ENCODE peak calls at places on chromosome 11, in seven cellular contexts. One of them, this sample, is unnamed.

GRCh38 chr11:57763568-57763967 is 2.0 kb downstream of the CTNND1 start:
- DNase-seq in neural progenitor cell: peak; percentile 55
- DNase-seq in activated CD4-positive, alpha-beta memory T cell treated with anti-CD3 and anti-CD28 coated beads for 36 hours: no peak
- DNase-seq in T-helper 1 cell: no peak
- DNase-seq in T-helper 17 cell: no peak
- DNase-seq in ACHN: peak; percentile 53
- DNase-seq in Ammon's horn: peak; percentile 43
- DNase-seq in this sample: peak; percentile 49

GRCh38 chr11:2791521-2792375 is 92.0 kb upstream of the KCNQ1OT1 start:
- DNase-seq in neural progenitor cell: no peak
- DNase-seq in activated CD4-positive, alpha-beta memory T cell treated with anti-CD3 and anti-CD28 coated beads for 36 hours: peak; percentile 41
- DNase-seq in T-helper 1 cell: no peak
- DNase-seq in T-helper 17 cell: peak; percentile 4
- DNase-seq in ACHN: no peak
- DNase-seq in Ammon's horn: no peak
- DNase-seq in this sample: no peak

GRCh38 chr11:119324124-119324665 is 7.3 kb upstream of the MCAM start:
- DNase-seq in neural progenitor cell: no peak
- DNase-seq in activated CD4-positive, alpha-beta memory T cell treated with anti-CD3 and anti-CD28 coated beads for 36 hours: no peak
- DNase-seq in T-helper 1 cell: no peak
- DNase-seq in T-helper 17 cell: no peak
- DNase-seq in ACHN: no peak
- DNase-seq in Ammon's horn: no peak
- DNase-seq in this sample: peak; percentile 77

GRCh38 chr11:97739892-97740782 is 1280.6 kb upstream of the CNTN5 start:
- DNase-seq in neural progenitor cell: no peak
- DNase-seq in activated CD4-positive, alpha-beta memory T cell treated with anti-CD3 and anti-CD28 coated beads for 36 hours: no peak
- DNase-seq in T-helper 1 cell: no peak
- DNase-seq in T-helper 17 cell: no peak
- DNase-seq in ACHN: no peak
- DNase-seq in Ammon's horn: no peak
- DNase-seq in this sample: no peak

GRCh38 chr11:45336136-45336535 is 50.0 kb upstream of the SYT13 start:
- DNase-seq in neural progenitor cell: no peak
- DNase-seq in activated CD4-positive, alpha-beta memory T cell treated with anti-CD3 and anti-CD28 coated beads for 36 hours: no peak
- DNase-seq in T-helper 1 cell: no peak
- DNase-seq in T-helper 17 cell: no peak
- DNase-seq in ACHN: no peak
- DNase-seq in Ammon's horn: no peak
- DNase-seq in this sample: no peak

GRCh38 chr11:75642402-75643113 is 26.3 kb downstream of the MAP6 start:
- DNase-seq in neural progenitor cell: no peak
- DNase-seq in activated CD4-positive, alpha-beta memory T cell treated with anti-CD3 and anti-CD28 coated beads for 36 hours: no peak
- DNase-seq in T-helper 1 cell: no peak
- DNase-seq in T-helper 17 cell: no peak
- DNase-seq in ACHN: no peak
- DNase-seq in Ammon's horn: no peak
- DNase-seq in this sample: no peak

GRCh38 chr11:1548221-1549070 is 23.6 kb downstream of the DUSP8 start:
- DNase-seq in neural progenitor cell: peak; percentile 56
- DNase-seq in activated CD4-positive, alpha-beta memory T cell treated with anti-CD3 and anti-CD28 coated beads for 36 hours: no peak
- DNase-seq in T-helper 1 cell: no peak
- DNase-seq in T-helper 17 cell: no peak
- DNase-seq in ACHN: peak; percentile 62
- DNase-seq in Ammon's horn: peak; percentile 43
- DNase-seq in this sample: no peak

GRCh38 chr11:96486890-96487633 is 97.2 kb downstream of the JRKL start:
- DNase-seq in neural progenitor cell: peak; percentile 20
- DNase-seq in activated CD4-positive, alpha-beta memory T cell treated with anti-CD3 and anti-CD28 coated beads for 36 hours: no peak
- DNase-seq in T-helper 1 cell: no peak
- DNase-seq in T-helper 17 cell: no peak
- DNase-seq in ACHN: peak; percentile 7
- DNase-seq in Ammon's horn: no peak
- DNase-seq in this sample: no peak

GRCh38 chr11:68891356-68891948 is 12.2 kb downstream of the MRPL21 start:
- DNase-seq in neural progenitor cell: no peak
- DNase-seq in activated CD4-positive, alpha-beta memory T cell treated with anti-CD3 and anti-CD28 coated beads for 36 hours: no peak
- DNase-seq in T-helper 1 cell: no peak
- DNase-seq in T-helper 17 cell: no peak
- DNase-seq in ACHN: no peak
- DNase-seq in Ammon's horn: no peak
- DNase-seq in this sample: no peak

GRCh38 chr11:111926505-111927391 is 8.0 kb downstream of the C11orf52 start:
- DNase-seq in neural progenitor cell: peak; percentile 98
- DNase-seq in activated CD4-positive, alpha-beta memory T cell treated with anti-CD3 and anti-CD28 coated beads for 36 hours: peak; percentile 98
- DNase-seq in T-helper 1 cell: peak; percentile 87
- DNase-seq in T-helper 17 cell: peak; percentile 95
- DNase-seq in ACHN: peak; percentile 93
- DNase-seq in Ammon's horn: peak; percentile 99
- DNase-seq in this sample: peak; percentile 98

GRCh38 chr11:128299132-128299726 is 288.1 kb downstream of the ETS1 start:
- DNase-seq in neural progenitor cell: no peak
- DNase-seq in activated CD4-positive, alpha-beta memory T cell treated with anti-CD3 and anti-CD28 coated beads for 36 hours: peak; percentile 33
- DNase-seq in T-helper 1 cell: no peak
- DNase-seq in T-helper 17 cell: no peak
- DNase-seq in ACHN: no peak
- DNase-seq in Ammon's horn: no peak
- DNase-seq in this sample: peak; percentile 32

GRCh38 chr11:109229682-109230081 is 192.3 kb upstream of the C11orf87 start:
- DNase-seq in neural progenitor cell: no peak
- DNase-seq in activated CD4-positive, alpha-beta memory T cell treated with anti-CD3 and anti-CD28 coated beads for 36 hours: no peak
- DNase-seq in T-helper 1 cell: no peak
- DNase-seq in T-helper 17 cell: no peak
- DNase-seq in ACHN: no peak
- DNase-seq in Ammon's horn: no peak
- DNase-seq in this sample: no peak

GRCh38 chr11:76625787-76626186 is 44.8 kb downstream of the LRRC32 start:
- DNase-seq in neural progenitor cell: no peak
- DNase-seq in activated CD4-positive, alpha-beta memory T cell treated with anti-CD3 and anti-CD28 coated beads for 36 hours: no peak
- DNase-seq in T-helper 1 cell: no peak
- DNase-seq in T-helper 17 cell: no peak
- DNase-seq in ACHN: no peak
- DNase-seq in Ammon's horn: no peak
- DNase-seq in this sample: no peak

GRCh38 chr11:79312591-79313267 is 128.1 kb downstream of the TENM4 start:
- DNase-seq in neural progenitor cell: no peak
- DNase-seq in activated CD4-positive, alpha-beta memory T cell treated with anti-CD3 and anti-CD28 coated beads for 36 hours: no peak
- DNase-seq in T-helper 1 cell: no peak
- DNase-seq in T-helper 17 cell: no peak
- DNase-seq in ACHN: no peak
- DNase-seq in Ammon's horn: peak; percentile 62
- DNase-seq in this sample: no peak

GRCh38 chr11:57228600-57228999 is 8.4 kb downstream of the APLNR start:
- DNase-seq in neural progenitor cell: no peak
- DNase-seq in activated CD4-positive, alpha-beta memory T cell treated with anti-CD3 and anti-CD28 coated beads for 36 hours: no peak
- DNase-seq in T-helper 1 cell: no peak
- DNase-seq in T-helper 17 cell: no peak
- DNase-seq in ACHN: no peak
- DNase-seq in Ammon's horn: no peak
- DNase-seq in this sample: no peak